ENCODE peak calls at places on chromosomes 12 and 14, in seven cellular contexts. L, S, X, P, V, Y and C are unnamed samples.

GRCh38 chr12:34597548-34598351 is 575.5 kb downstream of the ALG10 start:
- DNase-seq in V (no peak), S (peak), P (no peak), Y (no peak), L (no peak), X (no peak), C (no peak)

GRCh38 chr12:60602601-60603000 is 1006.8 kb downstream of the SLC16A7 start:
- DNase-seq in X (no peak), L (no peak), P (no peak), Y (no peak), S (no peak), V (no peak), C (no peak)

GRCh38 chr12:124517260-124518050 is 50.0 kb downstream of the NCOR2 start:
- DNase-seq in V (no peak), L (peak), Y (no peak), X (no peak), S (peak), P (peak), C (no peak)

GRCh38 chr12:32460638-32461037 is 61.3 kb downstream of the FGD4 start:
- DNase-seq in X (no peak), S (no peak), P (no peak), L (no peak), Y (no peak), V (no peak), C (no peak)

GRCh38 chr14:90500665-90501370 is 104.0 kb downstream of the CALM1 start:
- DNase-seq in V (no peak), L (no peak), P (no peak), Y (no peak), X (no peak), S (no peak), C (no peak)

GRCh38 chr12:114682101-114682919 is 1.7 kb downstream of the TBX3 start:
- DNase-seq in S (no peak), Y (no peak), P (no peak), V (no peak), X (no peak), L (no peak), C (no peak)

GRCh38 chr12:100234591-100235304 is 32.1 kb downstream of the DEPDC4 start:
- DNase-seq in V (peak), S (no peak), P (no peak), L (no peak), X (no peak), Y (peak), C (no peak)

GRCh38 chr12:54684636-54685630 is 36.8 kb upstream of the DCD start:
- DNase-seq in V (no peak), P (no peak), S (no peak), L (no peak), X (no peak), Y (no peak), C (no peak)

GRCh38 chr14:102927878-102928411 is 5.5 kb downstream of the AMN start:
- DNase-seq in X (no peak), S (no peak), Y (no peak), L (no peak), V (no peak), P (no peak), C (peak)

GRCh38 chr12:6146509-6146908 is 22.0 kb upstream of the VWF start:
- DNase-seq in V (no peak), L (no peak), S (no peak), Y (no peak), P (no peak), X (no peak), C (no peak)

GRCh38 chr12:110666892-110667291 is 22.0 kb downstream of the HVCN1 start:
- DNase-seq in P (no peak), V (no peak), Y (no peak), L (no peak), S (no peak), X (no peak), C (no peak)

GRCh38 chr14:64706552-64707193 is 2.4 kb downstream of the PLEKHG3 start:
- DNase-seq in L (no peak), S (peak), V (no peak), X (no peak), P (no peak), Y (no peak), C (peak)

GRCh38 chr12:6620137-6620884 is 13.1 kb upstream of the CHD4 start:
- DNase-seq in L (no peak), V (no peak), X (peak), Y (peak), P (no peak), S (no peak), C (peak)

GRCh38 chr14:102516531-102517411 is 7.2 kb upstream of the ANKRD9 start:
- DNase-seq in X (peak), P (peak), L (no peak), Y (no peak), S (peak), V (no peak), C (peak)

GRCh38 chr14:89845346-89845745 is 109.2 kb downstream of the EFCAB11 start:
- DNase-seq in V (no peak), Y (peak), X (no peak), P (no peak), S (no peak), L (no peak), C (no peak)

GRCh38 chr12:81627336-81628189 is 131.6 kb downstream of the PPFIA2 start:
- DNase-seq in P (no peak), L (no peak), V (no peak), Y (peak), S (peak), X (no peak), C (no peak)

GRCh38 chr12:111268738-111269572 is 99.9 kb downstream of the PHETA1 start:
- DNase-seq in L (no peak), X (peak), V (no peak), P (no peak), S (no peak), Y (no peak), C (peak)

GRCh38 chr14:67456732-67457131 is 31.8 kb downstream of the TMEM229B start:
- DNase-seq in X (no peak), V (no peak), S (no peak), L (no peak), P (no peak), Y (no peak), C (no peak)

GRCh38 chr12:89167986-89168385 is 184.3 kb downstream of the DUSP6 start:
- DNase-seq in L (no peak), P (no peak), X (no peak), S (no peak), V (no peak), Y (no peak), C (no peak)

GRCh38 chr14:102320033-102320660 is 601 bp downstream of the ZNF839 start:
- DNase-seq in L (no peak), Y (peak), V (no peak), P (peak), X (no peak), S (peak), C (peak)

GRCh38 chr14:105474478-105475268 is at the start of gene CRIP2:
- DNase-seq in X (peak), P (peak), L (no peak), V (no peak), Y (no peak), S (peak), C (peak)

GRCh38 chr12:106941481-106942156 is 14.1 kb upstream of the TMEM263 start:
- DNase-seq in V (no peak), Y (no peak), S (no peak), P (no peak), X (no peak), L (no peak), C (no peak)

GRCh38 chr14:21018286-21018685 is 6.6 kb downstream of the NDRG2 start:
- DNase-seq in L (no peak), S (no peak), P (no peak), V (no peak), X (no peak), Y (no peak), C (no peak)

GRCh38 chr14:93496856-93497255 is 66.1 kb downstream of the UNC79 start:
- DNase-seq in P (no peak), L (no peak), V (no peak), Y (no peak), X (no peak), S (no peak), C (no peak)

GRCh38 chr14:77222546-77223225 is 41.1 kb downstream of the TMEM63C start:
- DNase-seq in S (no peak), V (no peak), L (no peak), P (no peak), X (no peak), Y (no peak), C (no peak)

GRCh38 chr12:118271770-118272417 is 100.8 kb downstream of the TAOK3 start:
- DNase-seq in X (no peak), L (peak), P (no peak), V (no peak), Y (no peak), S (no peak), C (no peak)

GRCh38 chr12:47860279-47860841 is 40.7 kb upstream of the HDAC7 start:
- DNase-seq in X (no peak), Y (no peak), P (no peak), L (no peak), V (no peak), S (no peak), C (no peak)

GRCh38 chr12:41709463-41710285 is 435.0 kb downstream of the GXYLT1 start:
- DNase-seq in S (no peak), Y (peak), V (no peak), L (no peak), P (no peak), X (no peak), C (no peak)

GRCh38 chr12:252634-253033 is 10.0 kb downstream of the SLC6A13 start:
- DNase-seq in X (peak), Y (no peak), S (no peak), V (no peak), L (no peak), P (no peak), C (no peak)

GRCh38 chr14:68230941-68231717 is 411.6 kb downstream of the RAD51B start:
- DNase-seq in X (no peak), Y (peak), L (no peak), V (no peak), P (no peak), S (no peak), C (no peak)

GRCh38 chr12:89861086-89861485 is 152.4 kb upstream of the ATP2B1 start:
- DNase-seq in P (no peak), V (no peak), L (no peak), Y (no peak), X (no peak), S (no peak), C (no peak)

GRCh38 chr12:45660330-45660729 is 69.2 kb upstream of the ARID2 start:
- DNase-seq in P (peak), X (no peak), Y (peak), L (no peak), V (no peak), S (no peak), C (no peak)

GRCh38 chr12:39990122-39991101 is 115.5 kb downstream of the SLC2A13 start:
- DNase-seq in L (peak), V (peak), S (peak), X (peak), Y (peak), P (peak), C (peak)

GRCh38 chr12:94575645-94576393 is 74.5 kb downstream of the TMCC3 start:
- DNase-seq in P (no peak), S (no peak), V (no peak), L (no peak), X (no peak), Y (no peak), C (no peak)
- TF ChIP-seq CTCF in P (no peak), S (no peak), V (no peak), L (no peak), X (peak), Y (no peak), C (no peak)

GRCh38 chr14:61694830-61695694 is at the start of gene HIF1A:
- DNase-seq in Y (peak), V (peak), S (peak), P (peak), L (peak), X (peak), C (peak)
- TF ChIP-seq CTCF in Y (no peak), V (peak), S (peak), P (no peak), L (no peak), X (no peak), C (no peak)

GRCh38 chr14:74491952-74492351 is 1.2 kb downstream of the NPC2 start:
- DNase-seq in Y (no peak), V (no peak), X (no peak), L (no peak), P (no peak), S (no peak), C (no peak)
- TF ChIP-seq CTCF in Y (peak), V (peak), X (no peak), L (no peak), P (peak), S (no peak), C (peak)

GRCh38 chr14:56212541-56212940 is 94.3 kb downstream of the PELI2 start:
- DNase-seq in L (no peak), V (no peak), Y (no peak), X (no peak), P (no peak), S (no peak), C (no peak)
- TF ChIP-seq CTCF in L (no peak), V (no peak), Y (no peak), X (no peak), P (no peak), S (no peak), C (no peak)

GRCh38 chr12:113119980-113120669 is 15.4 kb downstream of the RASAL1 start:
- DNase-seq in Y (no peak), P (no peak), V (no peak), X (no peak), L (no peak), S (no peak), C (no peak)

GRCh38 chr12:113115455-113116126 is 20.0 kb downstream of the RASAL1 start:
- DNase-seq in Y (no peak), L (no peak), X (no peak), S (no peak), P (no peak), V (no peak), C (no peak)

GRCh38 chr12:113116875-113117274 is 18.7 kb downstream of the RASAL1 start:
- DNase-seq in L (no peak), V (no peak), P (no peak), S (no peak), Y (no peak), X (no peak), C (no peak)

GRCh38 chr12:113118142-113118541 is 17.4 kb downstream of the RASAL1 start:
- DNase-seq in X (no peak), S (no peak), P (no peak), L (no peak), V (no peak), Y (no peak), C (no peak)

GRCh38 chr12:113120670-113121370 is 14.7 kb downstream of the RASAL1 start:
- DNase-seq in P (no peak), X (no peak), L (no peak), Y (no peak), S (no peak), V (no peak), C (no peak)
- TF ChIP-seq CTCF in P (no peak), X (no peak), L (no peak), Y (no peak), S (no peak), V (no peak), C (no peak)

DNA sequence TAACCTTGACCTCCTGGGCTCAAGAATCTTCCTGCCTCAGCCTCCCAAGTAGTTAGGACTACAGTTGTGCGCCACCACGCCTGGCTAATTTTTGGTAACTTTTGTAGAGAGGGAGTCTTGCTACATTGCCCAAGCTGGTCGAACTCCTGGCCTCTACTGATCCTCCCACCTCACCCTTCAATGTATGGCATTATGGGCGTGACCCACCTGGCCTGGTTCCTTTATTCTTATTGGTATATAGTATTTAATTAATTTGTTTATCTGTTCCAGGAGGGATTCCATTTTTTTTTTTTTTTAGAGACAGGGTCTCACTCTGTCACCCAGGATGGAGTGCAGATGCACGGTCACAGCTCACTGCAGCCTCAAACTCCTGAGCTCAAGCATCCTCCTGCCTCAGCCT is 40.9 kb upstream of the EAPP start:
- DNase-seq in Y (no peak), L (no peak), S (no peak), V (no peak), X (no peak), P (no peak), C (no peak)
- TF ChIP-seq CTCF in Y (no peak), L (no peak), S (no peak), V (no peak), X (no peak), P (no peak), C (no peak)

GRCh38 chr12:57765003-57765697 is 1.7 kb downstream of the CYP27B1 start:
- DNase-seq in P (peak), X (peak), Y (no peak), L (no peak), V (no peak), S (peak), C (peak)
- TF ChIP-seq CTCF in P (peak), X (peak), Y (no peak), L (no peak), V (peak), S (peak), C (no peak)